ENCODE peak calls at places on chromosome 13, in seven cellular contexts. One of them, this sample, is unnamed.

GRCh38 chr13:32901994-32902780 is 114.0 kb upstream of the KL start:
- DNase-seq in NCI-H2081: no peak
- DNase-seq in glutamatergic neuron: no peak
- DNase-seq in WTC11: no peak
- DNase-seq in adrenal gland: no peak
- DNase-seq in heart right ventricle: no peak
- DNase-seq in Daoy: no peak
- DNase-seq in this sample: no peak

GRCh38 chr13:98269386-98269785 is 92.3 kb upstream of the RNF113B start:
- DNase-seq in NCI-H2081: no peak
- DNase-seq in glutamatergic neuron: no peak
- DNase-seq in WTC11: no peak
- DNase-seq in adrenal gland: no peak
- DNase-seq in heart right ventricle: no peak
- DNase-seq in Daoy: no peak
- DNase-seq in this sample: no peak

GRCh38 chr13:113186061-113186900 is 22.2 kb downstream of the PCID2 start:
- DNase-seq in NCI-H2081: no peak
- DNase-seq in glutamatergic neuron: no peak
- DNase-seq in WTC11: no peak
- DNase-seq in adrenal gland: no peak
- DNase-seq in heart right ventricle: no peak
- DNase-seq in Daoy: no peak
- DNase-seq in this sample: no peak

GRCh38 chr13:91078093-91078679 is 269.3 kb upstream of the MIR17HG start:
- DNase-seq in NCI-H2081: no peak
- DNase-seq in glutamatergic neuron: no peak
- DNase-seq in WTC11: no peak
- DNase-seq in adrenal gland: no peak
- DNase-seq in heart right ventricle: no peak
- DNase-seq in Daoy: no peak
- DNase-seq in this sample: no peak

GRCh38 chr13:93270769-93271753 is 44.5 kb downstream of the GPC6 start:
- DNase-seq in NCI-H2081: peak; percentile 57
- DNase-seq in glutamatergic neuron: no peak
- DNase-seq in WTC11: no peak
- DNase-seq in adrenal gland: no peak
- DNase-seq in heart right ventricle: no peak
- DNase-seq in Daoy: no peak
- DNase-seq in this sample: no peak

GRCh38 chr13:20475927-20476691 is 49.5 kb downstream of the CRYL1 start:
- DNase-seq in NCI-H2081: no peak
- DNase-seq in glutamatergic neuron: no peak
- DNase-seq in WTC11: peak; percentile 39
- DNase-seq in adrenal gland: no peak
- DNase-seq in heart right ventricle: no peak
- DNase-seq in Daoy: peak; percentile 11
- DNase-seq in this sample: no peak

GRCh38 chr13:24899601-24900000 is 135.6 kb downstream of the RNF17 start:
- DNase-seq in NCI-H2081: no peak
- DNase-seq in glutamatergic neuron: no peak
- DNase-seq in WTC11: no peak
- DNase-seq in adrenal gland: no peak
- DNase-seq in heart right ventricle: no peak
- DNase-seq in Daoy: no peak
- DNase-seq in this sample: no peak

GRCh38 chr13:34657716-34658115 is 284.4 kb upstream of the NBEA start:
- DNase-seq in NCI-H2081: no peak
- DNase-seq in glutamatergic neuron: no peak
- DNase-seq in WTC11: no peak
- DNase-seq in adrenal gland: no peak
- DNase-seq in heart right ventricle: no peak
- DNase-seq in Daoy: peak; percentile 21
- DNase-seq in this sample: no peak

GRCh38 chr13:30142502-30143211 is 164.7 kb downstream of the KATNAL1 start:
- DNase-seq in NCI-H2081: no peak
- DNase-seq in glutamatergic neuron: no peak
- DNase-seq in WTC11: no peak
- DNase-seq in adrenal gland: peak; percentile 50
- DNase-seq in heart right ventricle: no peak
- DNase-seq in Daoy: peak; percentile 93
- DNase-seq in this sample: peak; percentile 48

GRCh38 chr13:80224468-80224867 is 116.5 kb downstream of the SPRY2 start:
- DNase-seq in NCI-H2081: no peak
- DNase-seq in glutamatergic neuron: no peak
- DNase-seq in WTC11: no peak
- DNase-seq in adrenal gland: no peak
- DNase-seq in heart right ventricle: no peak
- DNase-seq in Daoy: peak; percentile 13
- DNase-seq in this sample: no peak

GRCh38 chr13:44437356-44438233 is 64.0 kb downstream of the SERP2 start:
- DNase-seq in NCI-H2081: peak; percentile 28
- DNase-seq in glutamatergic neuron: no peak
- DNase-seq in WTC11: no peak
- DNase-seq in adrenal gland: no peak
- DNase-seq in heart right ventricle: no peak
- DNase-seq in Daoy: no peak
- DNase-seq in this sample: peak; percentile 55

GRCh38 chr13:49954674-49955455 is 18.7 kb upstream of the SPRYD7 start:
- DNase-seq in NCI-H2081: no peak
- DNase-seq in glutamatergic neuron: no peak
- DNase-seq in WTC11: no peak
- DNase-seq in adrenal gland: no peak
- DNase-seq in heart right ventricle: no peak
- DNase-seq in Daoy: no peak
- DNase-seq in this sample: no peak

GRCh38 chr13:107452833-107453232 is 762.5 kb downstream of the LIG4 start:
- DNase-seq in NCI-H2081: no peak
- DNase-seq in glutamatergic neuron: no peak
- DNase-seq in WTC11: no peak
- DNase-seq in adrenal gland: no peak
- DNase-seq in heart right ventricle: no peak
- DNase-seq in Daoy: no peak
- DNase-seq in this sample: no peak

GRCh38 chr13:98239156-98240076 is 62.3 kb upstream of the RNF113B start:
- DNase-seq in NCI-H2081: peak; percentile 61
- DNase-seq in glutamatergic neuron: peak; percentile 36
- DNase-seq in WTC11: peak; percentile 53
- DNase-seq in adrenal gland: no peak
- DNase-seq in heart right ventricle: no peak
- DNase-seq in Daoy: no peak
- DNase-seq in this sample: no peak

GRCh38 chr13:50448535-50448981 is 394.9 kb downstream of the DLEU7 start:
- DNase-seq in NCI-H2081: peak; percentile 40
- DNase-seq in glutamatergic neuron: no peak
- DNase-seq in WTC11: no peak
- DNase-seq in adrenal gland: no peak
- DNase-seq in heart right ventricle: peak; percentile 17
- DNase-seq in Daoy: no peak
- DNase-seq in this sample: no peak

GRCh38 chr13:38024431-38024830 is 154.9 kb upstream of the TRPC4 start:
- DNase-seq in NCI-H2081: no peak
- DNase-seq in glutamatergic neuron: no peak
- DNase-seq in WTC11: no peak
- DNase-seq in adrenal gland: no peak
- DNase-seq in heart right ventricle: no peak
- DNase-seq in Daoy: no peak
- DNase-seq in this sample: no peak

GRCh38 chr13:52738719-52739467 is 727 bp downstream of the CNMD start:
- DNase-seq in NCI-H2081: no peak
- DNase-seq in glutamatergic neuron: peak; percentile 66
- DNase-seq in WTC11: peak; percentile 68
- DNase-seq in adrenal gland: no peak
- DNase-seq in heart right ventricle: peak; percentile 7
- DNase-seq in Daoy: peak; percentile 27
- DNase-seq in this sample: peak; percentile 71

This sample was measured in retina.